ENCODE peak calls at places on chromosomes 13 and 19, in four cellular contexts. U is HepG2; C is neuronal stem cell; P is CD8-positive, alpha-beta memory T cell. A is an unnamed sample.

GRCh38 chr19:39926170-39926755 is 8.2 kb downstream of the FCGBP start:
- DNase-seq in U (no peak), P (no peak), C (no peak), A (no peak)

GRCh38 chr13:111373486-111373885 is 53.0 kb downstream of the TEX29 start:
- DNase-seq in C (no peak), P (no peak), U (no peak), A (no peak)

GRCh38 chr19:31974941-31975340 is 370.5 kb upstream of the ZNF507 start:
- DNase-seq in C (no peak), U (no peak), P (no peak), A (no peak)

GRCh38 chr13:111531505-111531904 is 211.1 kb downstream of the TEX29 start:
- DNase-seq in U (no peak), P (no peak), C (no peak), A (peak; percentile 9)

GRCh38 chr13:28485097-28485496 is 9.8 kb downstream of the FLT1 start:
- DNase-seq in P (no peak), C (no peak), U (no peak), A (no peak)

GRCh38 chr13:44732503-44733098 is 156.5 kb upstream of the TSC22D1 start:
- DNase-seq in C (no peak), U (peak; percentile 92), P (no peak), A (no peak)

GRCh38 chr19:17123041-17123440 is 47.5 kb downstream of the MYO9B start:
- DNase-seq in C (no peak), U (no peak), P (no peak), A (no peak)

GRCh38 chr19:29188704-29189375 is 24.1 kb downstream of the UQCRFS1 start:
- DNase-seq in U (no peak), C (no peak), P (no peak), A (no peak)

GRCh38 chr13:46552302-46552680 is 679 bp upstream of the LRCH1 start:
- DNase-seq in U (no peak), C (no peak), P (no peak), A (no peak)

GRCh38 chr13:99226493-99226892 is 25.8 kb downstream of the UBAC2 start:
- DNase-seq in C (no peak), U (no peak), P (no peak), A (no peak)

GRCh38 chr13:49248433-49249002 is 793 bp downstream of the CDADC1 start:
- DNase-seq in U (peak; percentile 4), C (peak; percentile 21), P (no peak), A (no peak)

GRCh38 chr19:44708940-44709339 is 10.0 kb downstream of the CEACAM16 start:
- DNase-seq in P (no peak), U (no peak), C (no peak), A (no peak)

GRCh38 chr13:22103628-22104027 is 432.8 kb downstream of the FGF9 start:
- DNase-seq in C (no peak), U (no peak), P (no peak), A (no peak)

GRCh38 chr13:44685641-44686040 is 109.5 kb upstream of the TSC22D1 start:
- DNase-seq in P (no peak), C (no peak), U (no peak), A (no peak)

GRCh38 chr13:23469901-23470525 is 36.5 kb upstream of the SACS start:
- DNase-seq in C (no peak), P (no peak), U (no peak), A (no peak)

GRCh38 chr13:81048026-81048461 is 707.1 kb upstream of the SPRY2 start:
- DNase-seq in U (no peak), P (no peak), C (no peak), A (no peak)

GRCh38 chr13:107450931-107451330 is 764.4 kb downstream of the LIG4 start:
- DNase-seq in C (no peak), P (no peak), U (no peak), A (no peak)

GRCh38 chr13:34942732-34943674 is 933 bp downstream of the NBEA start:
- DNase-seq in C (peak; percentile 52), P (no peak), U (no peak), A (peak; percentile 25)

GRCh38 chr19:36719687-36720556 is 32.5 kb downstream of the ZNF567 start:
- DNase-seq in U (no peak), P (no peak), C (no peak), A (no peak)

GRCh38 chr19:53664152-53664551 is 32.4 kb downstream of the DPRX start:
- DNase-seq in C (no peak), U (no peak), P (no peak), A (no peak)

GRCh38 chr13:95234242-95234641 is 67.0 kb downstream of the ABCC4 start:
- DNase-seq in U (no peak), C (no peak), P (no peak), A (no peak)

GRCh38 chr19:8500158-8500557 is 2.3 kb downstream of the PRAM1 start:
- DNase-seq in P (no peak), U (no peak), C (no peak), A (no peak)

GRCh38 chr19:6848986-6849385 is 38.4 kb upstream of the ADGRE1 start:
- DNase-seq in P (no peak), C (no peak), U (no peak), A (no peak)

GRCh38 chr13:47675871-47676270 is 325.2 kb downstream of the SUCLA2 start:
- DNase-seq in U (no peak), P (no peak), C (no peak), A (no peak)

GRCh38 chr19:51192689-51193088 is 32.2 kb upstream of the CD33 start:
- DNase-seq in U (no peak), C (no peak), P (no peak), A (no peak)

GRCh38 chr19:37079238-37079637 is 1.0 kb downstream of the ZNF420 start:
- DNase-seq in U (no peak), P (no peak), C (no peak), A (no peak)

GRCh38 chr19:16288544-16288943 is 36.1 kb upstream of the KLF2 start:
- DNase-seq in U (no peak), P (no peak), C (no peak), A (no peak)

GRCh38 chr13:59230484-59231264 is 933.1 kb downstream of the DIAPH3 start:
- DNase-seq in U (no peak), C (no peak), P (no peak), A (no peak)

DNA sequence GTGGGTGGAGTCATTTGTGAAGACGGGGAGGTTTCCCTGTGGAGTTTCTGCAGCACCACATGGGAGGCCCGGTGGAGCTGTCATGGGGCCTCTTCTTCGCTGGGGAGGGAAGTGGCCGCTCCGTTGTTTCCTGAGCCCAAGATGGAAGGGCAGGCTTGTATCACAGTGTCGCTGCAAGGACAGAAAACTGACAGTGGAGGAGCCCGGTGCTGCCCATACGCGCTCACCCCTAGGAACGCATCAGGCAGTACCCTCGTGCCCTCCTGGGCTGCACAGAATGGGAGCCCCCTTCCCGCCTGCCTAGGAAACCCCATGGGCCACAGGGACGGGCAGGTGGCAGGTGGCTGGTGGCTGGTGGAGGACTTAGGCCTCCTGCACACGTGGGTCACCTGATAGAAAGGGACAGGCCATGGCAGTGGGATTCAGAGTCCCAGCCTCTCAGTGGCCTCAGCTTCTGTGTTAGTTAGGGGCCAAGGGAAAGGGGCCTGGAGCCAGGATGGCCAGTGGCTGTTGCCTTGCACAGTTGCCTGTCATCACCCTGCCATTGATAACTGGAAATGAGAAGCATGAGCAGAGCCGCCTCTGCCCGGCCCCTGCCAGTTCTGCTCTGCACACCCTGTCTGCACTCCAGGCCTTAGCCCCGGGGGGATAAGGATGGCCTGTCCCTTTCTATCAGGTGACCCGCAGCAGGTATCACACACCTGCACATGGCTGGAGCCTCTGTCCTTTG is 7.6 kb downstream of the COL4A2 start:
- DNase-seq in C (no peak), P (no peak), U (no peak), A (no peak)
- H3K4me1 ChIP-seq in C (no peaks in the 10 kb centered on the region), P (no peaks in the 10 kb centered on the region), U (no peaks in the 10 kb centered on the region), A (no peaks in the 10 kb centered on the region)

DNA sequence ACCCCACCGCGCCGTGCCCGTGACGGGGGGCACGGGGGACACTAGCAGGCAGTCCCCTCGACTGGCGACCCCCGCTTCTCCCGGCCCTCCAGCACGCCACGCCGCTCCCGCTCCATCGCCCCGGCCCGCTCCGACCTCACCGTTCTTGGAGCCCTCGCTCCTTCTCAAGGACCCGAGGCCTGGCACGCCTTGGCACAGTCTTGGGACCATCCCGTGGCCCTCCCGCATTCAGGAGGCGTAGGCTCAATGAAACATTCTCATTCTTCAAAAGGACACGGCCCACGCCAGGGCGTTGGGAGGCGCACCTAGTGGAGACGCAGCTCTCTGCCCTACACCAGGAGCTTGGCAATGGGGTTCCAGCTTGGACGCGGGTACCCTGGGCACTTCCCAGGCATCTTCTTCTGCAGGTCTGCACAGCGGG is 473 bp upstream of the CERS1 start:
- DNase-seq in C (no peak), U (no peak), P (no peak), A (no peak)
- H3K4me3 ChIP-seq in C (no peak overlapping the region), U (no peak overlapping the region), P (no peak overlapping the region), A (no peak overlapping the region)

GRCh38 chr13:40639226-40639681 is 27.2 kb downstream of the FOXO1 start:
- DNase-seq in U (peak; percentile 14), C (no peak), P (no peak), A (no peak)

GRCh38 chr13:40632915-40633314 is 33.5 kb downstream of the FOXO1 start:
- DNase-seq in C (no peak), U (no peak), P (no peak), A (no peak)

GRCh38 chr13:40637644-40638043 is 28.8 kb downstream of the FOXO1 start:
- DNase-seq in U (no peak), C (no peak), P (no peak), A (peak; percentile 33)

GRCh38 chr13:40631605-40632004 is 34.8 kb downstream of the FOXO1 start:
- DNase-seq in U (no peak), P (no peak), C (no peak), A (no peak)

GRCh38 chr13:40635315-40635995 is 31.0 kb downstream of the FOXO1 start:
- DNase-seq in U (no peak), C (no peak), P (no peak), A (no peak)
- H3K4me1 ChIP-seq in U (peaks cover 64% of the 10 kb centered on the region), C (peaks cover 12% of the 10 kb centered on the region), P (peaks cover 80% of the 10 kb centered on the region), A (peaks cover 2% of the 10 kb centered on the region)

DNA sequence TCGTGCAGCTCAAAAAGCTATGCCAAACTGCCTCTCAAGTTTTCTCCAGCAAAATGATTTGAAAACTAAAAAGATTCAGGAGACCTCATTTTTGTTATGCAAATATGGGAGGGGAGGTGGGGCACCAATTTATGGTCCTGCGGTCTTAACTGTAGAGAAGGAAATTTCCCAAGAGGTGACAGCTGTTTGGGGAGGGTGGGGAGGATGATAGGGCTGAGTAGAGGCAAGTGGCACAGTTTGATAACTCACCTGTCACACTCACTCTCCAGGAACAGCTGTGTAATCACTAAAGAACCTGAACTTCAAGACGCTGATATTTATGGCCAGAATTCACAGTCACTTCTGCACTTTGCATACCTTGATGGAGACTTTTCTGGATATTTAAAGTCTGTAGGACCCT is 232.9 kb upstream of the STARD13 start:
- DNase-seq in U (no peak), P (no peak), C (no peak), A (no peak)
- H3K4me3 ChIP-seq in U (no peak overlapping the region), P (no peak overlapping the region), C (no peak overlapping the region), A (no peak overlapping the region)

GRCh38 chr19:43638991-43639494 is 607 bp downstream of the CADM4 start:
- DNase-seq in U (no peak), P (no peak), C (no peak), A (no peak)
- H3K4me1 ChIP-seq in U (peaks cover 58% of the 10 kb centered on the region), P (peaks cover 12% of the 10 kb centered on the region), C (peaks cover 43% of the 10 kb centered on the region), A (no peaks in the 10 kb centered on the region)

GRCh38 chr13:101150998-101151397 is 265.3 kb downstream of the NALCN start:
- DNase-seq in C (no peak), U (no peak), P (no peak), A (no peak)
- H3K4me3 ChIP-seq in C (no peak overlapping the region), U (no peak overlapping the region), P (no peak overlapping the region), A (no peak overlapping the region)

A was measured in small intestine.